ENCODE peak calls at places on chromosomes 13 and 19, in four cellular contexts. One of them, this sample, is unnamed.

GRCh38 chr19:28847468-28847867 is 365.5 kb downstream of the UQCRFS1 start:
- DNase-seq in CD4-positive, alpha-beta memory T cell: no peak
- DNase-seq in IMR-90: peak; percentile 10
- DNase-seq in tibial artery: no peak
- DNase-seq in this sample: no peak

GRCh38 chr19:50255115-50255514 is 51.7 kb downstream of the MYH14 start:
- DNase-seq in CD4-positive, alpha-beta memory T cell: no peak
- DNase-seq in IMR-90: no peak
- DNase-seq in tibial artery: no peak
- DNase-seq in this sample: no peak

GRCh38 chr13:44273991-44274810 is 99.4 kb upstream of the SERP2 start:
- DNase-seq in CD4-positive, alpha-beta memory T cell: peak; percentile 73
- DNase-seq in IMR-90: peak; percentile 77
- DNase-seq in tibial artery: no peak
- DNase-seq in this sample: no peak

GRCh38 chr19:51195316-51195586 is 29.6 kb upstream of the CD33 start:
- DNase-seq in CD4-positive, alpha-beta memory T cell: no peak
- DNase-seq in IMR-90: no peak
- DNase-seq in tibial artery: no peak
- DNase-seq in this sample: no peak

GRCh38 chr19:48654299-48655059 is 8.5 kb upstream of the CA11 start:
- DNase-seq in CD4-positive, alpha-beta memory T cell: no peak
- DNase-seq in IMR-90: no peak
- DNase-seq in tibial artery: no peak
- DNase-seq in this sample: no peak

GRCh38 chr19:18219911-18220631 is 6.2 kb downstream of the PDE4C start:
- DNase-seq in CD4-positive, alpha-beta memory T cell: no peak
- DNase-seq in IMR-90: peak; percentile 33
- DNase-seq in tibial artery: no peak
- DNase-seq in this sample: no peak

GRCh38 chr19:6519289-6519688 is 11.5 kb upstream of the TNFSF9 start:
- DNase-seq in CD4-positive, alpha-beta memory T cell: no peak
- DNase-seq in IMR-90: peak; percentile 61
- DNase-seq in tibial artery: no peak
- DNase-seq in this sample: no peak

GRCh38 chr13:25699056-25699455 is 327.3 kb downstream of the ATP8A2 start:
- DNase-seq in CD4-positive, alpha-beta memory T cell: no peak
- DNase-seq in IMR-90: no peak
- DNase-seq in tibial artery: no peak
- DNase-seq in this sample: no peak

GRCh38 chr19:44748426-44749254 is at the start of gene BCL3:
- DNase-seq in CD4-positive, alpha-beta memory T cell: peak; percentile 85
- DNase-seq in IMR-90: no peak
- DNase-seq in tibial artery: peak; percentile 56
- DNase-seq in this sample: peak; percentile 76

GRCh38 chr13:48255090-48255489 is 22.1 kb downstream of the ITM2B start:
- DNase-seq in CD4-positive, alpha-beta memory T cell: no peak
- DNase-seq in IMR-90: no peak
- DNase-seq in tibial artery: no peak
- DNase-seq in this sample: no peak

GRCh38 chr19:2841858-2842574 is 741 bp downstream of the ZNF555 start:
- DNase-seq in CD4-positive, alpha-beta memory T cell: no peak
- DNase-seq in IMR-90: no peak
- DNase-seq in tibial artery: no peak
- DNase-seq in this sample: peak; percentile 31

GRCh38 chr19:47158367-47158791 is 27.7 kb downstream of the SAE1 start:
- DNase-seq in CD4-positive, alpha-beta memory T cell: no peak
- DNase-seq in IMR-90: no peak
- DNase-seq in tibial artery: no peak
- DNase-seq in this sample: no peak

GRCh38 chr19:6572217-6572616 is 18.7 kb downstream of the CD70 start:
- DNase-seq in CD4-positive, alpha-beta memory T cell: no peak
- DNase-seq in IMR-90: no peak
- DNase-seq in tibial artery: peak; percentile 75
- DNase-seq in this sample: peak; percentile 17

GRCh38 chr19:9054768-9055167 is 32.1 kb upstream of the OR1M1 start:
- DNase-seq in CD4-positive, alpha-beta memory T cell: no peak
- DNase-seq in IMR-90: no peak
- DNase-seq in tibial artery: no peak
- DNase-seq in this sample: no peak

DNA sequence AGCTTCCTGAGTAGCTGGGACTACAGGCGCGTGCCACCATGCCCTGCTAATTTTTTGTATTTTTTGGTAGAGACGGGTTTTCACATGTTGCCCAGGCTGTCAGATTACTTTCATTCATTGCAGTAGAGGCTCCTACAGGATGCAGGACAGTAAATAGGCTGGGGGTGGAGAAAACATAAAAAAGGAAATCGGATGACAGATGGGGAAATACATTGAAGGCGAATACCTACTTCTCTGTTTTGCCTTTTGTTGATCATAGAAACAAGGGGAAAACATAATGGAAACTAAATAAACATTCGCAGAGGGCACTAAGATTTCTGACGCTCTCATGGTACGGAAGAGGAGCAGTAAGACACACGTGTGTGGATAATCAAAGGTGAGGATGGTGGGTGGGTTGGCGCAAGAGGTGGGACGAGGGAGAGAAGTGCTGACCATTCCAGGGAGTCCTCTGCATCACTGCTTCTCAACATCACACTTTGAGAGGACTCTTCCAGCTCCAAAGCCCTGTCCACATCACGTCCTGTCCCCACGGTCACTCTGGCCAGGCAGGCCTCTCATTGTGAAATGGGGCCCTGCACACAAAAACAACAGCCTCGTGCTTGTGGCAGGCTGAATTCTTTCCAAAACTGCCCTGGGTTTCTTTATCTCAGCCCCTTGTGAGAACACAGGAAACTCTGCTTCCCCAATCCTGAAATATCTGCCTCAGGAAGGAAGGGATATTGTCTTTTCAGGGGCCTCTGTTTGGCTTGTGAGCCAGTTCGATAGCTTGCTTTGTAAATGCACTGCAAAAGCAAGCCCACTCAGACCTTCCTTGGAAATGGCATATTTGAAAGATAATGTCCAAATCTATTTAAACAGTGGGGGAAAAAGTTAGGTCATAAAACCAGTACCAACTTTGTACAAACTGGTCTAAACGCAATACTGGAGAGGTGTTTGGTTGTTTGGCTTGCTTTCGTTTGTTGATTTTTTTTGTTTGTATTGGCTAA is 188.5 kb downstream of the FOXO1 start:
- DNase-seq in CD4-positive, alpha-beta memory T cell: no peak
- DNase-seq in IMR-90: no peak
- DNase-seq in tibial artery: peak; percentile 85
- DNase-seq in this sample: peak; percentile 69
- H3K27ac ChIP-seq in CD4-positive, alpha-beta memory T cell: no peak overlapping the region
- H3K27ac ChIP-seq in IMR-90: no peak overlapping the region
- H3K27ac ChIP-seq in tibial artery: peak overlapping the region; percentile 74
- H3K27ac ChIP-seq in this sample: peak overlapping the region; percentile 42

GRCh38 chr19:53971608-53972007 is 8.9 kb downstream of the CACNG8 start:
- DNase-seq in CD4-positive, alpha-beta memory T cell: no peak
- DNase-seq in IMR-90: no peak
- DNase-seq in tibial artery: no peak
- DNase-seq in this sample: no peak
- H3K27ac ChIP-seq in CD4-positive, alpha-beta memory T cell: no peak overlapping the region
- H3K27ac ChIP-seq in IMR-90: no peak overlapping the region
- H3K27ac ChIP-seq in tibial artery: no peak overlapping the region
- H3K27ac ChIP-seq in this sample: no peak overlapping the region

DNA sequence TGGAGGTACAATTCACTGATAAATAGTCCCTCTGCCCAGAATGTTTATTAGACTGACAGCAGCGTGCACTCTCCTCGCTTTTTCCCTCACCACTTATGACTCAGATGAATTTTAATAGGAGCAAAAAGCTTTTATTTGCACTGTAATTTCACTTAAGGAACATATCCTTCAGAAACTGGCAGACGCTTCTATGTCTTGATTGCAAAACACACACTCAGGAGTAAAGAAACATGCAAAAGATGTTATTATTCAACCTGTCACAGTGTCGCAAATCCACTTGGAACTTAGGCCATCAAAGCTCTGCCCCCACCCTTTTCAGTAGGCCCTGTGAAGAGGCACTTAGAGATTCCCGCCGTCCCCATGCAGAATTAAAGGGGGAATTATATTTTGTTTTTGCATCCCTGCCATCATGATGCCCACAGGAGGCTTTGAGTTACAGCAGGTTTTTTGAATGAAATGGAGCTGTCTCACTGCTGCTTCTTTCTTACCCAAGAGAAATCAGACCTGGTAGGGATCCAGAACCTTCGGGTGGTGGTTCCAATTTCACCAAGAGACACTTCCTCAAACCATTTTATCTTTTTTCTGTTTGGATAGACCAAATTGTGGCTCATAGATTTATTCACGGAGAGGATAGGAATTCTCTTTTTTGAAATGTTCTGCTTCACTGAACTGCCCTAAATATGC is 74.5 kb downstream of the GGACT start:
- DNase-seq in CD4-positive, alpha-beta memory T cell: no peak
- DNase-seq in IMR-90: no peak
- DNase-seq in tibial artery: no peak
- DNase-seq in this sample: no peak
- H3K27ac ChIP-seq in CD4-positive, alpha-beta memory T cell: no peak overlapping the region
- H3K27ac ChIP-seq in IMR-90: no peak overlapping the region
- H3K27ac ChIP-seq in tibial artery: no peak overlapping the region
- H3K27ac ChIP-seq in this sample: no peak overlapping the region

DNA sequence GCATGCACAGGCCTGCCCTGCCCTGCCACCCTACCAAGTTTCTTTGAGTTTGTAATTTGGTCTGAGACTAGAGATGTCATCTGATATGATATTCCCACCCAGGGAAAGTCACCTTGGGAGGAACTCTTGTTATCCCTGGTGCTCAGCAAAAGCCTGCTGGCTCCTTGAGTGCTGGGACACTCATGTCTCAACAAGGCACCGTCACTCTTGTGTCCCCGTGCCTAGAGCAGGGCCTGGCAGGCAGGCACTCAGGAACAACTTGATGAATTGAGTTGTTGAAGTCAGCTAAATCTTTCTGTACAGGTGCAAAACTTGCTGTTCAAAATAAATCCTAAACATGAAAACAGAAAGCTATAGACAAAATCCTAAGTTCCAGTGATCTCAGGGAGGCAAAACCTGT is 345.4 kb downstream of the KCNRG start:
- DNase-seq in CD4-positive, alpha-beta memory T cell: no peak
- DNase-seq in IMR-90: no peak
- DNase-seq in tibial artery: no peak
- DNase-seq in this sample: no peak
- H3K27ac ChIP-seq in CD4-positive, alpha-beta memory T cell: no peak overlapping the region
- H3K27ac ChIP-seq in IMR-90: no peak overlapping the region
- H3K27ac ChIP-seq in tibial artery: no peak overlapping the region
- H3K27ac ChIP-seq in this sample: no peak overlapping the region

This sample was measured in heart right ventricle.